ENCODE peak calls at places on chromosomes 1 and 21, in seven cellular contexts. Y is psoas muscle; O is adrenal gland; S is CD8-positive, alpha-beta memory T cell; H is A549; C is aorta; Z is right lobe of liver. V is an unnamed sample.

GRCh38 chr1:117346206-117346928 is 20.9 kb upstream of the MAN1A2 start:
- DNase-seq in Y (no peak), O (no peak), S (no peak), H (no peak), C (no peak), Z (no peak), V (no peak)

GRCh38 chr1:3911521-3911845 is 11.4 kb upstream of the C1orf174 start:
- DNase-seq in Y (no peak), O (no peak), S (no peak), H (no peak), C (no peak), Z (no peak), V (no peak)

GRCh38 chr1:110875216-110875731 is 2.3 kb downstream of the CD53 start:
- DNase-seq in Y (no peak), O (no peak), S (peak; percentile 12), H (no peak), C (no peak), Z (no peak), V (no peak)

GRCh38 chr1:198088360-198089071 is 68.3 kb upstream of the NEK7 start:
- DNase-seq in Y (no peak), O (peak; percentile 22), S (no peak), H (peak; percentile 23), C (no peak), Z (no peak), V (no peak)

GRCh38 chr1:92201973-92202372 is 15.7 kb upstream of the C1orf146 start:
- DNase-seq in Y (no peak), O (no peak), S (no peak), H (no peak), C (no peak), Z (no peak), V (no peak)

GRCh38 chr1:154608522-154609294 is 722 bp upstream of the ADAR start:
- DNase-seq in Y (no peak), O (peak; percentile 64), S (peak; percentile 36), H (peak; percentile 22), C (peak; percentile 69), Z (peak; percentile 60), V (peak; percentile 40)

GRCh38 chr1:191641420-191642215 is 516.6 kb upstream of the RGS18 start:
- DNase-seq in Y (no peak), O (peak; percentile 26), S (no peak), H (no peak), C (no peak), Z (no peak), V (no peak)

GRCh38 chr1:93021539-93022134 is 57.4 kb upstream of the MTF2 start:
- DNase-seq in Y (no peak), O (no peak), S (no peak), H (peak; percentile 26), C (no peak), Z (no peak), V (no peak)

GRCh38 chr1:56774067-56774609 is 45.1 kb downstream of the FYB2 start:
- DNase-seq in Y (no peak), O (no peak), S (no peak), H (no peak), C (no peak), Z (no peak), V (no peak)

GRCh38 chr1:170727953-170728352 is 64.0 kb downstream of the PRRX1 start:
- DNase-seq in Y (no peak), O (no peak), S (no peak), H (no peak), C (no peak), Z (no peak), V (no peak)
- H3K4me1 ChIP-seq in Y (peaks cover 41% of the 10 kb centered on the region), O (no peaks in the 10 kb centered on the region), S (no peaks in the 10 kb centered on the region), H (no peaks in the 10 kb centered on the region), C (peaks cover 7% of the 10 kb centered on the region), Z (no peaks in the 10 kb centered on the region), V (peaks cover 50% of the 10 kb centered on the region)

GRCh38 chr21:31008355-31008754 is 29.9 kb downstream of the KRTAP19-8 start:
- DNase-seq in Y (no peak), O (no peak), S (no peak), H (no peak), C (no peak), Z (no peak), V (no peak)
- H3K4me3 ChIP-seq in Y (no peak overlapping the region), O (no peak overlapping the region), S (no peak overlapping the region), H (no peak overlapping the region), C (no peak overlapping the region), Z (no peak overlapping the region), V (no peak overlapping the region)

GRCh38 chr1:42932442-42932941 is 26.2 kb downstream of the SLC2A1 start:
- DNase-seq in Y (no peak), O (no peak), S (no peak), H (no peak), C (no peak), Z (no peak), V (no peak)

GRCh38 chr1:42931108-42931539 is 27.5 kb downstream of the SLC2A1 start:
- DNase-seq in Y (no peak), O (no peak), S (peak; percentile 53), H (peak; percentile 70), C (no peak), Z (no peak), V (no peak)

GRCh38 chr1:42930178-42931107 is 28.2 kb downstream of the SLC2A1 start:
- DNase-seq in Y (no peak), O (no peak), S (no peak), H (no peak), C (no peak), Z (no peak), V (no peak)

GRCh38 chr1:42933060-42933586 is 25.5 kb downstream of the SLC2A1 start:
- DNase-seq in Y (no peak), O (no peak), S (no peak), H (no peak), C (no peak), Z (peak; percentile 40), V (no peak)

GRCh38 chr1:42931911-42932422 is 26.7 kb downstream of the SLC2A1 start:
- DNase-seq in Y (peak; percentile 61), O (peak; percentile 41), S (peak; percentile 76), H (no peak), C (peak; percentile 77), Z (no peak), V (peak; percentile 59)
- H3K4me1 ChIP-seq in Y (peaks cover 8% of the 10 kb centered on the region), O (no peaks in the 10 kb centered on the region), S (peaks cover 74% of the 10 kb centered on the region), H (peaks cover 69% of the 10 kb centered on the region), C (no peaks in the 10 kb centered on the region), Z (no peaks in the 10 kb centered on the region), V (peaks cover 36% of the 10 kb centered on the region)

GRCh38 chr1:11691302-11691914 is at the start of gene DRAXIN:
- DNase-seq in Y (no peak), O (no peak), S (no peak), H (no peak), C (no peak), Z (no peak), V (no peak)

GRCh38 chr1:11692899-11693590 is 1.5 kb downstream of the DRAXIN start:
- DNase-seq in Y (peak; percentile 35), O (peak; percentile 78), S (peak; percentile 22), H (peak; percentile 28), C (peak; percentile 70), Z (no peak), V (no peak)

GRCh38 chr1:11690132-11690668 is 1.3 kb upstream of the DRAXIN start:
- DNase-seq in Y (no peak), O (no peak), S (no peak), H (no peak), C (no peak), Z (no peak), V (no peak)

GRCh38 chr1:11691928-11692711 is 610 bp downstream of the DRAXIN start:
- DNase-seq in Y (no peak), O (no peak), S (no peak), H (no peak), C (no peak), Z (no peak), V (no peak)

GRCh38 chr1:11690669-11691301 is 725 bp upstream of the DRAXIN start:
- DNase-seq in Y (no peak), O (no peak), S (no peak), H (no peak), C (no peak), Z (no peak), V (no peak)
- H3K4me3 ChIP-seq in Y (peak overlapping the region; percentile 55), O (no peak overlapping the region), S (no peak overlapping the region), H (peak overlapping the region; percentile 33), C (no peak overlapping the region), Z (no peak overlapping the region), V (no peak overlapping the region)

DNA sequence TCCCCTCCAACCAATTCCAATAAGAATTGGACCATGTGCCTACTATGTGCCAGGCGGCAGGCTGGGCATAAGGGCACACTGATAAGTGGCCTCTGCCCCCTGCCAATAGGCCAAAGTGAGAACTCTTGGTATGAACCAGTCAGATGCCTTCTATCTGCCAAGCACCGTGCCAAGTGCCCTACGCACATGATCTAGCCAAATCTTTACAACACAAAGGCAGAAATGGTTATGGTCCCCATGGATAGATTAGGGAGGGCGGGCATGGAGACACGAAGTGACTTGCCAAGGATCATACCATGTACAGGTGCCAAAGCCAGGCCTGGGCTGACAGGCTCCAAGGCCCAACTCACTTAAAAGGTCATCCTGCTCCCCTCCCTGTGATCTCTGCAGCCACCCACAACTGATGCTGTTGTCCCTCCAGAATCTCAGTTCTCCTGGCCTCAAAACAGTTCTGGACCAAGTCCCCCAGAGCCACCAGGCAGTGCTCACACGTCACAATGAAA is 32.1 kb downstream of the CASZ1 start:
- DNase-seq in Y (no peak), O (no peak), S (no peak), H (no peak), C (no peak), Z (no peak), V (no peak)
- H3K4me1 ChIP-seq in Y (peaks cover 72% of the 10 kb centered on the region), O (no peaks in the 10 kb centered on the region), S (no peaks in the 10 kb centered on the region), H (no peaks in the 10 kb centered on the region), C (no peaks in the 10 kb centered on the region), Z (peaks cover 19% of the 10 kb centered on the region), V (peaks cover 81% of the 10 kb centered on the region)

DNA sequence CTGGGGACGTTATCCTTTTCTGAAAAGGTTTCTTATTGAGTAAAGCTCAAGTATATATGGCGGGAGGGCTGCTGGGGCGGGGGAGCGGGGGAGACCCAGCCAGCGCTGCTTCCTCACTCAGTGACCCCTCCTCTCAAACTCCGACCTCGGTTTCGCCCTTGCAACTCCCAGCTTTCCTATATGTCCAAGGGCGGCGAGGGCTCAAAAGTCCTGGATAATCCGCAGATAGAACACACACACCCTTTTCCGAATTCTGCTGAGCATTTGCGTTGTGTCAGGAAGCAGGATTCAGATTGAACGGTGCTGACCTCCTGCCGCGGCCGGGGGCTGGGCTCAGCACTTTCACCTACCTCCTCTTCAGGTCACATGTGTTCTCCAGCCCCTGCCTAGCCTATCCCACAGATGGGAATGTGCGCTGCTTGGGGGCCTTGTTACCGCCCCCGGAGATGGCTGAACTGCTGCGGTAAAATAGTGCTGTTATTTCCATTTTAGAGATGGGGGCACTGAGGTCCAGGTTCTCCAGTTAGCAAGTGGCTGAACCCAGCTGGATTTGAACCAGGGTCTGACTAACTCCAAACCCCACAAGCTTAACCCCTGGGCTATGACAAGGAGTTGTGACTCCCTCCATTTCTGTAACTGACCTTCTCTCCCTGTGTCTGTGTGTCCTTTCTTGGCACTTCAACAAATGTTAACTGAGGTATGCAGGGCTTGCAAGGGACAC is 795 bp upstream of the AHDC1 start:
- DNase-seq in Y (no peak), O (no peak), S (no peak), H (no peak), C (no peak), Z (no peak), V (no peak)
- H3K4me3 ChIP-seq in Y (peak overlapping the region; percentile 99), O (peak overlapping the region; percentile 77), S (peak overlapping the region; percentile 72), H (peak overlapping the region; percentile 90), C (no peak overlapping the region), Z (peak overlapping the region; percentile 95), V (no peak overlapping the region)